ENCODE peak calls at places on chromosome 21, in six cellular contexts. S is IMR-90, Q is mesendoderm, T is neuronal stem cell, Z is mesenchymal stem cell, C is H1. U is an unnamed sample.

GRCh38 chr21:43299441-43300277 is 127.3 kb downstream of the SIK1 start:
- DNase-seq in S (no peak), C (no peak), Z (no peak), Q (no peak), T (no peak), U (no peak)

GRCh38 chr21:19440792-19441494 is 1037.4 kb upstream of the TMPRSS15 start:
- DNase-seq in C (no peak), T (no peak), Q (no peak), Z (no peak), S (no peak), U (no peak)

GRCh38 chr21:45022736-45023135 is 51.6 kb upstream of the ADARB1 start:
- DNase-seq in Q (no peak), T (no peak), C (no peak), S (no peak), Z (no peak), U (no peak)

GRCh38 chr21:34027727-34028461 is 45.5 kb upstream of the MRPS6 start:
- DNase-seq in S (no peak), Q (no peak), Z (no peak), C (no peak), T (no peak), U (no peak)

GRCh38 chr21:35048183-35048601 is 910 bp downstream of the RUNX1 start:
- DNase-seq in S (no peak), T (no peak), Z (peak; percentile 81), Q (no peak), C (no peak), U (peak; percentile 21)

GRCh38 chr21:33947451-33948095 is 32.0 kb upstream of the ATP5PO start:
- DNase-seq in Z (peak; percentile 99), T (peak; percentile 89), C (peak; percentile 46), S (peak; percentile 98), Q (peak; percentile 99), U (peak; percentile 98)

GRCh38 chr21:41164981-41165650 is 2.8 kb upstream of the BACE2 start:
- DNase-seq in Z (no peak), T (no peak), S (peak; percentile 58), C (no peak), Q (no peak), U (no peak)

GRCh38 chr21:45558044-45558721 is 15.9 kb upstream of the SLC19A1 start:
- DNase-seq in Z (no peak), Q (no peak), T (no peak), C (no peak), S (no peak), U (no peak)

GRCh38 chr21:39114871-39115658 is 68.2 kb downstream of the PSMG1 start:
- DNase-seq in Q (no peak), S (peak; percentile 74), C (no peak), T (no peak), Z (peak; percentile 70), U (no peak)

GRCh38 chr21:42568834-42569731 is 55.4 kb downstream of the SLC37A1 start:
- DNase-seq in Q (no peak), S (no peak), C (no peak), Z (no peak), T (no peak), U (no peak)

GRCh38 chr21:40707271-40707670 is 139.7 kb downstream of the DSCAM start:
- DNase-seq in Q (no peak), C (no peak), S (no peak), Z (no peak), T (no peak), U (peak; percentile 85)

GRCh38 chr21:16078382-16078781 is 348.6 kb downstream of the USP25 start:
- DNase-seq in Z (no peak), S (no peak), Q (no peak), C (no peak), T (no peak), U (no peak)

GRCh38 chr21:27233514-27233913 is 266.6 kb upstream of the ADAMTS5 start:
- DNase-seq in C (no peak), S (no peak), Z (no peak), T (no peak), Q (no peak), U (no peak)

GRCh38 chr21:16573581-16573980 is 843.8 kb downstream of the USP25 start:
- DNase-seq in Z (peak; percentile 33), C (no peak), Q (peak; percentile 47), T (no peak), S (peak; percentile 76), U (peak; percentile 3)

GRCh38 chr21:42543106-42543847 is 29.6 kb downstream of the SLC37A1 start:
- DNase-seq in C (no peak), T (no peak), S (no peak), Z (no peak), Q (no peak), U (no peak)

GRCh38 chr21:9763807-9764206 is 757.6 kb upstream of the TPTE start:
- DNase-seq in T (no peak), S (no peak), Z (no peak), C (no peak), Q (no peak), U (no peak)

GRCh38 chr21:43693981-43694380 is 24.9 kb upstream of the PDXK start:
- DNase-seq in S (no peak), T (no peak), Z (no peak), Q (no peak), C (no peak), U (no peak)

GRCh38 chr21:32538147-32538792 is 47.1 kb downstream of the TCP10L start:
- DNase-seq in T (no peak), Q (no peak), Z (no peak), C (no peak), S (no peak), U (no peak)

GRCh38 chr21:44509539-44509938 is 30.5 kb downstream of the KRTAP10-1 start:
- DNase-seq in Q (no peak), S (no peak), C (no peak), Z (no peak), T (no peak), U (no peak)

GRCh38 chr21:46622226-46622625 is 13.2 kb upstream of the PRMT2 start:
- DNase-seq in S (no peak), Q (peak; percentile 62), C (no peak), T (peak; percentile 72), Z (no peak), U (no peak)

GRCh38 chr21:39136711-39137110 is 46.5 kb downstream of the PSMG1 start:
- DNase-seq in Q (no peak), S (peak; percentile 47), C (no peak), Z (peak; percentile 64), T (no peak), U (peak; percentile 86)

GRCh38 chr21:19853709-19854575 is 1144.3 kb upstream of the NCAM2 start:
- DNase-seq in Q (no peak), S (no peak), C (no peak), T (no peak), Z (no peak), U (no peak)

GRCh38 chr21:14600569-14601308 is 54.6 kb upstream of the SAMSN1 start:
- DNase-seq in C (no peak), Z (no peak), Q (no peak), S (no peak), T (no peak), U (no peak)

GRCh38 chr21:14825405-14826032 is 239.3 kb downstream of the NRIP1 start:
- DNase-seq in S (no peak), T (no peak), C (no peak), Q (no peak), Z (no peak), U (no peak)

GRCh38 chr21:39313042-39313456 is 383 bp downstream of the BRWD1 start:
- DNase-seq in Z (peak; percentile 7), Q (no peak), S (no peak), C (no peak), T (peak; percentile 26), U (peak; percentile 38)

GRCh38 chr21:34693192-34693810 is 24.5 kb downstream of the CLIC6 start:
- DNase-seq in S (peak; percentile 74), Z (peak; percentile 68), Q (peak; percentile 85), C (peak; percentile 55), T (peak; percentile 45), U (peak; percentile 43)

GRCh38 chr21:23356905-23357304 is 2250.4 kb downstream of the MRPL39 start:
- DNase-seq in T (no peak), Z (no peak), S (no peak), C (no peak), Q (no peak), U (no peak)

GRCh38 chr21:36061445-36061844 is 1.1 kb upstream of the SETD4 start:
- DNase-seq in T (no peak), Z (no peak), C (no peak), Q (no peak), S (no peak), U (no peak)
- H2BK120ac ChIP-seq in T (no peak overlapping the region), Z (no peak overlapping the region), C (no peak overlapping the region), Q (no peak overlapping the region), S (no peak overlapping the region), U (no peak overlapping the region)

GRCh38 chr21:21148009-21148408 is 149.8 kb downstream of the NCAM2 start:
- DNase-seq in C (no peak), Z (no peak), Q (no peak), T (no peak), S (no peak), U (no peak)

GRCh38 chr21:21146587-21147373 is 148.6 kb downstream of the NCAM2 start:
- DNase-seq in C (no peak), Z (no peak), T (no peak), Q (no peak), S (no peak), U (peak; percentile 41)

GRCh38 chr21:21147374-21147745 is 149.2 kb downstream of the NCAM2 start:
- DNase-seq in Z (no peak), Q (no peak), T (no peak), C (no peak), S (no peak), U (no peak)

GRCh38 chr21:21151231-21151630 is 153.0 kb downstream of the NCAM2 start:
- DNase-seq in Z (no peak), T (no peak), S (no peak), Q (no peak), C (no peak), U (no peak)

DNA sequence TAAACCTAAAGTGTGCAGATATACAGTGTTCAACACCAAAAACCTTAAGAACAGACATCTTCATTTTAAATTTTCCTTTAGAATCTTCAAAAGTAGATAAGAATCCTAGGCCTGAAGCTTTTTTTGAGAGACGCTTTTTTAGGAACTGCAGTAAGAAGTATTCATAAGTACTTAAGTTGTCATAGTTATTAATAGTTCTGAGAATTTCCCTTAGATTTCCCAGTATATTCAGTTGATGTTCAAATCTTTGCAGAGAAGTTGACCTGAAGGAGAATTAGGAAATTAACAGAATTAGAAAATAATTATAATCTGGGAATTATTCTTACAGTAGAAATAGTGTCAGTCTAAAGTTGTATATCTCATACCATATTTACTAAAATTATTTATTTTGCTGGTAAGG is 150.3 kb downstream of the NCAM2 start:
- DNase-seq in T (no peak), Z (no peak), C (no peak), Q (no peak), S (no peak), U (no peak)
- H3K27ac ChIP-seq in T (no peak overlapping the region), Z (no peak overlapping the region), C (no peak overlapping the region), Q (no peak overlapping the region), S (no peak overlapping the region), U (no peak overlapping the region)

GRCh38 chr21:36571556-36571955 is 91.6 kb upstream of the CLDN14 start:
- DNase-seq in T (no peak), Z (no peak), C (no peak), S (no peak), Q (no peak), U (peak; percentile 96)
- H3K4me3 ChIP-seq in T (no peak overlapping the region), Z (no peak overlapping the region), C (no peak overlapping the region), S (no peak overlapping the region), Q (no peak overlapping the region), U (no peak overlapping the region)

DNA sequence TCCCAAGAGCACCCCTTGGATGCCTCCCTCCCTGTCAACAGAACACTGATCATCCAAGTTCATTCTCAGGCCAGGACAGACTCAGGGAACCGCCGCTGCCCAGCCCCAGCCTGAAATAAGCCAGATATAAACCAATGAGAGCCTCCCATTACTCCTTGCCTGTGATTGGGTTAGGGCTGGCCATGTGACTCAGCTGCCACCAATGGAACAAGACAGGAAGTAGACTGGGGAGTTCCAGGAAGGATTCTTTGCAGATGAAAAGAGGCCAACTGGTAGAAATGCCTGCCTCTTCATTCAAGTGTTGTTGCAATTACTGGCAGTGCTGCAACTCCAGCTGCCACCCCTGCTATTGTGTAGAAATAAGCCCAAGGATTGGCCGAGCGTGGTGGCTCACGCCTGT is 146.4 kb upstream of the TIAM1 start:
- DNase-seq in Z (peak; percentile 3), S (no peak), T (no peak), Q (peak; percentile 62), C (no peak), U (no peak)
- H2BK120ac ChIP-seq in Z (no peak overlapping the region), S (no peak overlapping the region), T (no peak overlapping the region), Q (no peak overlapping the region), C (no peak overlapping the region), U (no peak overlapping the region)

U was measured in trophoblast cell.